ENCODE peak calls at places on chromosomes 4 and X, in four cellular contexts. D is HepG2, S is thyroid gland, A is endothelial cell of umbilical vein. P is an unnamed sample.

GRCh38 chrX:64843224-64843623 is 133.0 kb downstream of the ZC4H2 start:
- DNase-seq in D (no peak), S (no peak), A (no peak), P (no peak)

GRCh38 chr4:24713604-24714003 is 81.8 kb upstream of the SOD3 start:
- DNase-seq in A (no peak), S (no peak), D (no peak), P (no peak)

GRCh38 chr4:148335133-148335532 is 107.1 kb downstream of the NR3C2 start:
- DNase-seq in D (no peak), A (no peak), S (no peak), P (no peak)

GRCh38 chrX:139738581-139738980 is 30.6 kb upstream of the MCF2 start:
- DNase-seq in A (peak; percentile 53), D (no peak), S (peak; percentile 1), P (no peak)

GRCh38 chrX:29530520-29530919 is 684.8 kb upstream of the MAGEB2 start:
- DNase-seq in D (no peak), S (no peak), A (no peak), P (no peak)

GRCh38 chr4:77193511-77194236 is 36.7 kb downstream of the CCNG2 start:
- DNase-seq in S (peak; percentile 17), A (no peak), D (no peak), P (peak; percentile 93)

GRCh38 chr4:128686810-128687209 is 122.7 kb upstream of the JADE1 start:
- DNase-seq in A (no peak), S (no peak), D (no peak), P (no peak)

GRCh38 chr4:41437264-41437566 is 100.7 kb upstream of the LIMCH1 start:
- DNase-seq in A (peak; percentile 60), S (no peak), D (no peak), P (no peak)

GRCh38 chr4:150588341-150588740 is 6.4 kb downstream of the MAB21L2 start:
- DNase-seq in D (no peak), A (no peak), S (no peak), P (no peak)

GRCh38 chrX:40145001-40145631 is 47.4 kb upstream of the BCOR start:
- DNase-seq in S (peak; percentile 51), D (no peak), A (no peak), P (no peak)

GRCh38 chr4:7375427-7375826 is 59.3 kb downstream of the PSAPL1 start:
- DNase-seq in A (no peak), D (no peak), S (peak; percentile 53), P (no peak)

GRCh38 chrX:139929876-139930275 is 3.0 kb downstream of the ATP11C start:
- DNase-seq in D (peak; percentile 28), S (no peak), A (no peak), P (no peak)

GRCh38 chr4:105061136-105061696 is 85.5 kb upstream of the TET2 start:
- DNase-seq in S (no peak), D (peak; percentile 2), A (peak; percentile 83), P (no peak)

GRCh38 chr4:138834029-138834428 is 181.6 kb upstream of the NOCT start:
- DNase-seq in S (no peak), D (no peak), A (no peak), P (no peak)

GRCh38 chr4:73450398-73451004 is 14.5 kb downstream of the AFP start:
- DNase-seq in A (no peak), D (no peak), S (peak; percentile 15), P (no peak)

GRCh38 chrX:10828640-10829039 is 208.3 kb upstream of the MID1 start:
- DNase-seq in S (no peak), D (no peak), A (no peak), P (no peak)

GRCh38 chr4:133145758-133146157 is 3.3 kb upstream of the PCDH10 start:
- DNase-seq in A (peak; percentile 52), D (no peak), S (no peak), P (no peak)

GRCh38 chr4:127400736-127401346 is 231.9 kb upstream of the INTU start:
- DNase-seq in S (peak; percentile 82), A (peak; percentile 68), D (peak; percentile 66), P (no peak)

GRCh38 chrX:23114256-23114655 is 114.5 kb downstream of the DDX53 start:
- DNase-seq in S (no peak), D (no peak), A (no peak), P (no peak)

GRCh38 chr4:44157611-44158277 is 290.9 kb downstream of the KCTD8 start:
- DNase-seq in S (no peak), D (peak; percentile 19), A (peak; percentile 71), P (no peak)

GRCh38 chr4:170772429-170772828 is 682.7 kb upstream of the AADAT start:
- DNase-seq in S (no peak), D (no peak), A (no peak), P (no peak)

GRCh38 chrX:115940348-115940747 is 230.2 kb upstream of the AGTR2 start:
- DNase-seq in S (no peak), D (no peak), A (no peak), P (no peak)

GRCh38 chrX:33190016-33190415 is 21.3 kb downstream of the DMD start:
- DNase-seq in S (no peak), D (no peak), A (peak; percentile 55), P (no peak)

GRCh38 chrX:39815621-39816020 is 282.1 kb downstream of the BCOR start:
- DNase-seq in S (no peak), D (no peak), A (no peak), P (no peak)

GRCh38 chr4:76373919-76374552 is 46.9 kb downstream of the CCDC158 start:
- DNase-seq in D (no peak), S (peak; percentile 26), A (peak; percentile 83), P (no peak)

GRCh38 chr4:10115271-10115656 is 1.3 kb downstream of the WDR1 start:
- DNase-seq in A (peak; percentile 90), S (no peak), D (peak; percentile 82), P (no peak)

GRCh38 chr4:69874507-69874906 is 14.6 kb upstream of the SULT1E1 start:
- DNase-seq in S (no peak), D (no peak), A (no peak), P (no peak)

GRCh38 chrX:132219343-132219768 is at the start of gene RAP2C:
- DNase-seq in A (peak; percentile 67), S (peak; percentile 77), D (peak; percentile 77), P (peak; percentile 70)

GRCh38 chr4:164997324-164997723 is 19.9 kb upstream of the TRIM61 start:
- DNase-seq in D (peak; percentile 16), A (no peak), S (no peak), P (no peak)

GRCh38 chr4:141409556-141409955 is 188.9 kb downstream of the ZNF330 start:
- DNase-seq in S (no peak), A (no peak), D (no peak), P (no peak)

GRCh38 chr4:166363198-166363597 is 490.2 kb downstream of the TLL1 start:
- DNase-seq in A (no peak), S (no peak), D (no peak), P (no peak)

GRCh38 chr4:77493829-77494551 is 111.6 kb upstream of the CXCL13 start:
- DNase-seq in S (no peak), A (no peak), D (no peak), P (no peak)

GRCh38 chr4:5471691-5472090 is 236.7 kb downstream of the EVC2 start:
- DNase-seq in A (no peak), D (no peak), S (no peak), P (no peak)
- H3K4me3 ChIP-seq in A (no peak overlapping the region), D (no peak overlapping the region), S (no peak overlapping the region), P (no peak overlapping the region)

DNA sequence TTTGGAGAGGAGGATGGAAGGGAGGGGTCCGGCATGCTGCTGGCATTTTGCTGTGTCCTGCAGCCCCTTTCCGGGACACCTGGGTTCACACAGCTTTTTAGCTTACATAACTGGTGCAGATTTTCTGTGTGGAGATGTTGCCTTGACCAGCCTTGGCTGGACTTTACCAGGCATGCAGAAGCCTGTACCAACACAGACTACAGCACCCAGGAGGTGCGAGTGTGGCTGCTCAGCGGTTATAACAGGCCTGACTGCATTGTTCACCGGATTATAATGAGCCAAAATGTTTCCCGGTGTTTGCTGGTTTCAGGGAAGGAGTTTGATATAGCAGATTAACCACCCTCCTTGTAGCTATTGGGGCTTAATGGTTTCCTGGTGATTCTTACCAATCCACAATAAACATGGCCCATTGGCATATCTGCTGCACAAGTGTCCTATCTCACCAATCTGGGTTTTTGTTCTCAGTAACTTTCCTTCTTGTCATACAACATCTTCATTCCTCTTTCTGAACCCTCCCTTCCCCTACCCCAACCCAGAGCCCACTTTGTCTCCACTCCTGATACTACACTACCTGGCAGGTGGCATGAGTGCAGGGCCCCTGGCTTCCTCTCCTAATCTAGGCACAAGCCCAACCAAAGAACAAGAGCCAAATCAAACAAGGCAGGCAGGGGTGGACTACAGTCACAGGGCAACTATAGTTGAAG is 3.9 kb downstream of the RPL10 start:
- DNase-seq in A (no peak), D (no peak), S (no peak), P (no peak)
- TF ChIP-seq POLR2A in A (no peak), D (no peak), S (no peak), P (no peak)

DNA sequence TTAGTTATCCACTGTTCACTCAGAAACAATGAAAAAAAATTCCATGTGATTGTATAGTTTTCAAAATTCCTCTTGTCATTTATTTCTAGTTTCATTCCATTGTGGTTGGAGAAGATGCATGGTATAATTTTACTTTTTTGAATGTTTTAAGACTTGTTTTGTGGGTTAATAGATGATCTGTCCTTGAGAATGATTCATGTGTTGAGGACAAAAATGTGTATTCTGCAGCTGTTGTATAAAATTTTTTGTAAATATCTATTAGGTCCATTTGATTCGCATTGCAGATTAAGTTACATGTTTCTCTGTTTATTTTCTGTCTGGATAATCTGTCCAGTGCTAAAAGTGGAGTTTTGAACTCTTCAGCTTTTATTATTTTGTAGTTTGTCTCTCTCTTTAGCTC is 65.4 kb downstream of the RTL3 start:
- DNase-seq in D (no peak), S (no peak), A (no peak), P (no peak)
- H3K4me3 ChIP-seq in D (no peak overlapping the region), S (no peak overlapping the region), A (no peak overlapping the region), P (no peak overlapping the region)

GRCh38 chrX:48573690-48574269 is 504 bp upstream of the RBM3 start:
- DNase-seq in S (peak; percentile 8), A (peak; percentile 61), D (no peak), P (peak; percentile 53)
- TF ChIP-seq POLR2A in S (no peak), A (peak; percentile 67), D (no peak), P (no peak)

GRCh38 chrX:9681011-9681410 is 84.6 kb downstream of the GPR143 start:
- DNase-seq in D (no peak), S (peak; percentile 64), A (no peak), P (no peak)
- H3K4me3 ChIP-seq in D (no peak overlapping the region), S (no peak overlapping the region), A (no peak overlapping the region), P (no peak overlapping the region)

GRCh38 chrX:49171752-49172279 is at the start of gene PLP2:
- DNase-seq in D (no peak), A (peak; percentile 31), S (peak; percentile 36), P (peak; percentile 65)
- TF ChIP-seq POLR2A in D (no peak), A (no peak), S (no peak), P (no peak)

DNA sequence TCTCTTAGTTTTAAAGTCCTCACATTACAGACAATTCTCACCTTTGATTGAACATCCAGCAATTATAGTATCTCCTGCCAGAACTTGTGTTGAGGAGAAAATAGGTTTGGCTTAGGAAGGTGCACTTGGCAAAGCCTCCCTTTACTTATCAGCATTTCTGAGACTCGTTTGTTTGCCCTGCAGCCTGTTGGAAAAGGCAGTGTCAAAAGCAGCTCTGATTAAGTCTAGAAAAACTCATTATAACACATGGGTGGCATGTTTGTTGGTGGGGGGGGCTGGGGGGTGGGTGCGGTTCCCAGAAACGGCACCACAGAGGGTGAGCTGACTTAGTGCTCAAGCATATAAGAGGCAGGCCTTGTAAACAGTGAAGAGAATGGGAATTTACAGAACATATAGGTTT is 21.7 kb upstream of the PUDP start:
- DNase-seq in A (no peak), S (no peak), D (no peak), P (no peak)
- H3K4me3 ChIP-seq in A (no peak overlapping the region), S (no peak overlapping the region), D (no peak overlapping the region), P (no peak overlapping the region)

P was measured in Peyer's patch.